ENCODE peak calls at places on chromosomes 3 and 15, in five cellular contexts. Q, Y, X, O and Z are unnamed samples.

GRCh38 chr3:157624801-157625200 is 121.6 kb upstream of the VEPH1 start:
- DNase-seq in O (no peak), Q (no peak), Y (no peak), X (no peak), Z (no peak)

GRCh38 chr3:46858996-46859710 is 4.1 kb downstream of the MYL3 start:
- DNase-seq in Y (peak; percentile 15), O (no peak), Q (no peak), X (no peak), Z (no peak)

GRCh38 chr15:85934691-85935090 is 140.0 kb upstream of the KLHL25 start:
- DNase-seq in X (no peak), Q (no peak), O (no peak), Y (no peak), Z (no peak)

GRCh38 chr15:97126556-97127233 is 796.2 kb downstream of the NR2F2 start:
- DNase-seq in O (no peak), X (no peak), Q (no peak), Y (no peak), Z (no peak)

GRCh38 chr15:38768970-38769369 is 204.4 kb upstream of the RASGRP1 start:
- DNase-seq in Y (no peak), X (no peak), Q (peak; percentile 11), O (no peak), Z (no peak)

GRCh38 chr15:90957105-90957790 is 2.6 kb downstream of the RCCD1 start:
- DNase-seq in X (no peak), Q (no peak), Y (no peak), O (no peak), Z (no peak)

GRCh38 chr3:151538706-151539403 is 78.0 kb upstream of the IGSF10 start:
- DNase-seq in Q (no peak), O (peak; percentile 38), Y (no peak), X (no peak), Z (no peak)

GRCh38 chr3:15007681-15008141 is 57.4 kb downstream of the MRPS25 start:
- DNase-seq in O (peak; percentile 74), X (no peak), Q (no peak), Y (no peak), Z (peak; percentile 97)

GRCh38 chr3:171459130-171459941 is 869 bp downstream of the TNIK start:
- DNase-seq in Y (no peak), Q (peak; percentile 27), X (peak; percentile 73), O (no peak), Z (peak; percentile 58)

GRCh38 chr3:62559831-62560445 is 186.6 kb upstream of the FEZF2 start:
- DNase-seq in X (no peak), Y (no peak), O (no peak), Q (no peak), Z (no peak)

GRCh38 chr15:34721802-34722795 is 32.7 kb downstream of the GJD2 start:
- DNase-seq in Q (peak; percentile 12), Y (peak; percentile 24), O (peak; percentile 70), X (peak; percentile 51), Z (no peak)

GRCh38 chr3:43632269-43632733 is 10.5 kb upstream of the ANO10 start:
- DNase-seq in O (peak; percentile 73), Y (no peak), Q (no peak), X (no peak), Z (no peak)

GRCh38 chr15:67413770-67414429 is 107.0 kb upstream of the C15orf61 start:
- DNase-seq in Y (no peak), X (no peak), O (peak; percentile 20), Q (no peak), Z (no peak)

GRCh38 chr3:80470433-80470832 is 702.6 kb upstream of the ROBO1 start:
- DNase-seq in Q (no peak), Y (no peak), X (no peak), O (no peak), Z (no peak)

GRCh38 chr15:51558421-51558820 is 64.2 kb downstream of the DMXL2 start:
- DNase-seq in X (no peak), O (no peak), Y (no peak), Q (no peak), Z (no peak)

GRCh38 chr15:77993374-77993911 is 84.1 kb downstream of the TBC1D2B start:
- DNase-seq in Q (no peak), O (no peak), Y (no peak), X (no peak), Z (no peak)

GRCh38 chr3:45665101-45665572 is 24.1 kb upstream of the SACM1L start:
- DNase-seq in Y (no peak), X (peak; percentile 56), Q (peak; percentile 40), O (no peak), Z (peak; percentile 92)

GRCh38 chr3:144221771-144222170 is 250.1 kb downstream of the DIPK2A start:
- DNase-seq in X (peak; percentile 95), Q (no peak), O (no peak), Y (no peak), Z (no peak)

GRCh38 chr3:65575376-65575840 is 463.3 kb downstream of the MAGI1 start:
- DNase-seq in Y (no peak), O (peak; percentile 10), X (no peak), Q (no peak), Z (no peak)

GRCh38 chr3:38089163-38089562 is 47.8 kb downstream of the ACAA1 start:
- DNase-seq in O (no peak), Q (no peak), Y (no peak), X (no peak), Z (no peak)

GRCh38 chr3:105232536-105232935 is 134.2 kb upstream of the ALCAM start:
- DNase-seq in Q (no peak), X (no peak), O (no peak), Y (no peak), Z (no peak)

GRCh38 chr3:58005662-58006061 is 2.6 kb upstream of the FLNB start:
- DNase-seq in X (no peak), Q (no peak), O (peak; percentile 69), Y (no peak), Z (no peak)

GRCh38 chr15:89912145-89912673 is 543 bp downstream of the ARPIN start:
- DNase-seq in X (no peak), Q (peak; percentile 67), O (no peak), Y (no peak), Z (no peak)

GRCh38 chr3:181844227-181844626 is 132.5 kb downstream of the SOX2 start:
- DNase-seq in O (no peak), Y (no peak), Q (no peak), X (no peak), Z (no peak)

GRCh38 chr15:41417418-41417811 is 520 bp downstream of the RTF1 start:
- DNase-seq in Q (peak; percentile 28), X (no peak), Y (peak; percentile 43), O (peak; percentile 7), Z (no peak)

GRCh38 chr15:92808611-92809063 is 91.5 kb upstream of the CHD2 start:
- DNase-seq in O (no peak), Y (no peak), Q (peak; percentile 51), X (no peak), Z (no peak)

GRCh38 chr3:132726341-132726823 is 4.2 kb upstream of the NPHP3 start:
- DNase-seq in Q (peak; percentile 33), X (peak; percentile 47), O (no peak), Y (no peak), Z (peak; percentile 65)

GRCh38 chr3:30007668-30008067 is 598.7 kb upstream of the TGFBR2 start:
- DNase-seq in O (no peak), X (no peak), Y (no peak), Q (no peak), Z (no peak)

GRCh38 chr3:27568393-27568792 is 84.2 kb upstream of the SLC4A7 start:
- DNase-seq in O (peak; percentile 81), Y (no peak), X (peak; percentile 19), Q (no peak), Z (no peak)

GRCh38 chr15:62026707-62027565 is 33.3 kb downstream of the VPS13C start:
- DNase-seq in Y (no peak), O (no peak), X (no peak), Q (no peak), Z (no peak)